ENCODE peak calls at places on chromosome 10, in six cellular contexts. One of them, this sample, is unnamed.

GRCh38 chr10:123884351-123884906 is 7.2 kb downstream of the CPXM2 start:
- DNase-seq in OCI-LY7: no peak
- DNase-seq in hepatocyte: no peak
- DNase-seq in PC-3: no peak
- DNase-seq in neural progenitor cell: no peak
- DNase-seq in GM23248: no peak
- DNase-seq in this sample: no peak

GRCh38 chr10:35554461-35555056 is 50.6 kb upstream of the GJD4 start:
- DNase-seq in OCI-LY7: peak; percentile 24
- DNase-seq in hepatocyte: no peak
- DNase-seq in PC-3: no peak
- DNase-seq in neural progenitor cell: no peak
- DNase-seq in GM23248: no peak
- DNase-seq in this sample: no peak

GRCh38 chr10:20970044-20970443 is 72.9 kb upstream of the NEBL start:
- DNase-seq in OCI-LY7: peak; percentile 27
- DNase-seq in hepatocyte: no peak
- DNase-seq in PC-3: peak; percentile 76
- DNase-seq in neural progenitor cell: no peak
- DNase-seq in GM23248: peak; percentile 65
- DNase-seq in this sample: no peak

GRCh38 chr10:5618042-5618441 is 48.4 kb downstream of the ASB13 start:
- DNase-seq in OCI-LY7: no peak
- DNase-seq in hepatocyte: no peak
- DNase-seq in PC-3: no peak
- DNase-seq in neural progenitor cell: no peak
- DNase-seq in GM23248: no peak
- DNase-seq in this sample: no peak

GRCh38 chr10:47104101-47104707 is 193.0 kb downstream of the PTPN20 start:
- DNase-seq in OCI-LY7: no peak
- DNase-seq in hepatocyte: no peak
- DNase-seq in PC-3: no peak
- DNase-seq in neural progenitor cell: no peak
- DNase-seq in GM23248: no peak
- DNase-seq in this sample: no peak

GRCh38 chr10:21926949-21927348 is 76.6 kb downstream of the DNAJC1 start:
- DNase-seq in OCI-LY7: no peak
- DNase-seq in hepatocyte: peak; percentile 73
- DNase-seq in PC-3: peak; percentile 79
- DNase-seq in neural progenitor cell: peak; percentile 17
- DNase-seq in GM23248: peak; percentile 93
- DNase-seq in this sample: no peak

GRCh38 chr10:5274795-5275194 is 78.2 kb downstream of the AKR1C4 start:
- DNase-seq in OCI-LY7: no peak
- DNase-seq in hepatocyte: no peak
- DNase-seq in PC-3: no peak
- DNase-seq in neural progenitor cell: no peak
- DNase-seq in GM23248: no peak
- DNase-seq in this sample: no peak

GRCh38 chr10:18474111-18474455 is 177.3 kb downstream of the NSUN6 start:
- DNase-seq in OCI-LY7: no peak
- DNase-seq in hepatocyte: no peak
- DNase-seq in PC-3: no peak
- DNase-seq in neural progenitor cell: no peak
- DNase-seq in GM23248: no peak
- DNase-seq in this sample: no peak

GRCh38 chr10:23886355-23886754 is 322.6 kb upstream of the KIAA1217 start:
- DNase-seq in OCI-LY7: no peak
- DNase-seq in hepatocyte: peak; percentile 27
- DNase-seq in PC-3: peak; percentile 17
- DNase-seq in neural progenitor cell: peak; percentile 50
- DNase-seq in GM23248: no peak
- DNase-seq in this sample: peak; percentile 30

GRCh38 chr10:101273736-101274135 is 44.5 kb upstream of the LBX1 start:
- DNase-seq in OCI-LY7: no peak
- DNase-seq in hepatocyte: no peak
- DNase-seq in PC-3: no peak
- DNase-seq in neural progenitor cell: no peak
- DNase-seq in GM23248: no peak
- DNase-seq in this sample: no peak

GRCh38 chr10:34049887-34050286 is 715.4 kb upstream of the NRP1 start:
- DNase-seq in OCI-LY7: no peak
- DNase-seq in hepatocyte: peak; percentile 42
- DNase-seq in PC-3: peak; percentile 61
- DNase-seq in neural progenitor cell: no peak
- DNase-seq in GM23248: peak; percentile 61
- DNase-seq in this sample: no peak

GRCh38 chr10:131899116-131899690 is 1.6 kb upstream of the PPP2R2D start:
- DNase-seq in OCI-LY7: no peak
- DNase-seq in hepatocyte: no peak
- DNase-seq in PC-3: no peak
- DNase-seq in neural progenitor cell: no peak
- DNase-seq in GM23248: no peak
- DNase-seq in this sample: no peak

GRCh38 chr10:125343118-125343752 is 182.9 kb upstream of the CTBP2 start:
- DNase-seq in OCI-LY7: peak; percentile 20
- DNase-seq in hepatocyte: peak; percentile 19
- DNase-seq in PC-3: peak; percentile 55
- DNase-seq in neural progenitor cell: peak; percentile 50
- DNase-seq in GM23248: peak; percentile 49
- DNase-seq in this sample: peak; percentile 66

GRCh38 chr10:43585046-43585445 is 10.6 kb upstream of the ZNF239 start:
- DNase-seq in OCI-LY7: no peak
- DNase-seq in hepatocyte: no peak
- DNase-seq in PC-3: no peak
- DNase-seq in neural progenitor cell: no peak
- DNase-seq in GM23248: peak; percentile 54
- DNase-seq in this sample: no peak

GRCh38 chr10:31650010-31650409 is 278.6 kb downstream of the ARHGAP12 start:
- DNase-seq in OCI-LY7: no peak
- DNase-seq in hepatocyte: peak; percentile 61
- DNase-seq in PC-3: peak; percentile 56
- DNase-seq in neural progenitor cell: no peak
- DNase-seq in GM23248: peak; percentile 95
- DNase-seq in this sample: no peak

GRCh38 chr10:58515296-58515956 is 2.8 kb downstream of the BICC1 start:
- DNase-seq in OCI-LY7: no peak
- DNase-seq in hepatocyte: no peak
- DNase-seq in PC-3: peak; percentile 58
- DNase-seq in neural progenitor cell: no peak
- DNase-seq in GM23248: peak; percentile 13
- DNase-seq in this sample: no peak

GRCh38 chr10:48939790-48940325 is at the start of gene LRRC18:
- DNase-seq in OCI-LY7: no peak
- DNase-seq in hepatocyte: no peak
- DNase-seq in PC-3: no peak
- DNase-seq in neural progenitor cell: no peak
- DNase-seq in GM23248: no peak
- DNase-seq in this sample: no peak

GRCh38 chr10:72315611-72316385 is 38.9 kb downstream of the DNAJB12 start:
- DNase-seq in OCI-LY7: no peak
- DNase-seq in hepatocyte: peak; percentile 51
- DNase-seq in PC-3: peak; percentile 82
- DNase-seq in neural progenitor cell: no peak
- DNase-seq in GM23248: peak; percentile 89
- DNase-seq in this sample: no peak

GRCh38 chr10:31759124-31759798 is 169.4 kb downstream of the ARHGAP12 start:
- DNase-seq in OCI-LY7: no peak
- DNase-seq in hepatocyte: peak; percentile 82
- DNase-seq in PC-3: no peak
- DNase-seq in neural progenitor cell: peak; percentile 74
- DNase-seq in GM23248: peak; percentile 88
- DNase-seq in this sample: peak; percentile 82

GRCh38 chr10:77505431-77506334 is 131.9 kb downstream of the KCNMA1 start:
- DNase-seq in OCI-LY7: no peak
- DNase-seq in hepatocyte: peak; percentile 23
- DNase-seq in PC-3: peak; percentile 99
- DNase-seq in neural progenitor cell: no peak
- DNase-seq in GM23248: peak; percentile 94
- DNase-seq in this sample: no peak

GRCh38 chr10:113071446-113071845 is 121.4 kb downstream of the TCF7L2 start:
- DNase-seq in OCI-LY7: no peak
- DNase-seq in hepatocyte: no peak
- DNase-seq in PC-3: no peak
- DNase-seq in neural progenitor cell: no peak
- DNase-seq in GM23248: peak; percentile 16
- DNase-seq in this sample: no peak

GRCh38 chr10:129754211-129755050 is 209.6 kb downstream of the EBF3 start:
- DNase-seq in OCI-LY7: no peak
- DNase-seq in hepatocyte: no peak
- DNase-seq in PC-3: no peak
- DNase-seq in neural progenitor cell: no peak
- DNase-seq in GM23248: no peak
- DNase-seq in this sample: no peak

GRCh38 chr10:70191906-70192305 is 21.6 kb upstream of the SAR1A start:
- DNase-seq in OCI-LY7: no peak
- DNase-seq in hepatocyte: no peak
- DNase-seq in PC-3: peak; percentile 67
- DNase-seq in neural progenitor cell: no peak
- DNase-seq in GM23248: peak; percentile 94
- DNase-seq in this sample: no peak

GRCh38 chr10:107423903-107424302 is 259.4 kb upstream of the SORCS1 start:
- DNase-seq in OCI-LY7: no peak
- DNase-seq in hepatocyte: no peak
- DNase-seq in PC-3: no peak
- DNase-seq in neural progenitor cell: no peak
- DNase-seq in GM23248: no peak
- DNase-seq in this sample: no peak

GRCh38 chr10:70773965-70774809 is 11.0 kb downstream of the TBATA start:
- DNase-seq in OCI-LY7: no peak
- DNase-seq in hepatocyte: no peak
- DNase-seq in PC-3: no peak
- DNase-seq in neural progenitor cell: no peak
- DNase-seq in GM23248: no peak
- DNase-seq in this sample: no peak

GRCh38 chr10:57993302-57993701 is 274.4 kb downstream of the IPMK start:
- DNase-seq in OCI-LY7: no peak
- DNase-seq in hepatocyte: no peak
- DNase-seq in PC-3: no peak
- DNase-seq in neural progenitor cell: no peak
- DNase-seq in GM23248: no peak
- DNase-seq in this sample: no peak

GRCh38 chr10:3186365-3186764 is 13.8 kb upstream of the PITRM1 start:
- DNase-seq in OCI-LY7: no peak
- DNase-seq in hepatocyte: no peak
- DNase-seq in PC-3: no peak
- DNase-seq in neural progenitor cell: no peak
- DNase-seq in GM23248: no peak
- DNase-seq in this sample: no peak

GRCh38 chr10:55063817-55064216 is 262.8 kb upstream of the PCDH15 start:
- DNase-seq in OCI-LY7: no peak
- DNase-seq in hepatocyte: no peak
- DNase-seq in PC-3: peak; percentile 45
- DNase-seq in neural progenitor cell: no peak
- DNase-seq in GM23248: peak; percentile 20
- DNase-seq in this sample: no peak

GRCh38 chr10:114911052-114911697 is 26.8 kb upstream of the TRUB1 start:
- DNase-seq in OCI-LY7: no peak
- DNase-seq in hepatocyte: no peak
- DNase-seq in PC-3: no peak
- DNase-seq in neural progenitor cell: peak; percentile 10
- DNase-seq in GM23248: no peak
- DNase-seq in this sample: no peak

GRCh38 chr10:62545667-62546066 is 171.5 kb downstream of the ZNF365 start:
- DNase-seq in OCI-LY7: no peak
- DNase-seq in hepatocyte: no peak
- DNase-seq in PC-3: no peak
- DNase-seq in neural progenitor cell: no peak
- DNase-seq in GM23248: peak; percentile 97
- DNase-seq in this sample: no peak

GRCh38 chr10:79601939-79602338 is 8.8 kb upstream of the SFTPA1 start:
- DNase-seq in OCI-LY7: peak; percentile 83
- DNase-seq in hepatocyte: no peak
- DNase-seq in PC-3: no peak
- DNase-seq in neural progenitor cell: no peak
- DNase-seq in GM23248: no peak
- DNase-seq in this sample: no peak

GRCh38 chr10:79602953-79603352 is 7.8 kb upstream of the SFTPA1 start:
- DNase-seq in OCI-LY7: peak; percentile 85
- DNase-seq in hepatocyte: no peak
- DNase-seq in PC-3: no peak
- DNase-seq in neural progenitor cell: no peak
- DNase-seq in GM23248: no peak
- DNase-seq in this sample: peak; percentile 1

GRCh38 chr10:79608505-79609375 is 2.0 kb upstream of the SFTPA1 start:
- DNase-seq in OCI-LY7: peak; percentile 79
- DNase-seq in hepatocyte: peak; percentile 26
- DNase-seq in PC-3: no peak
- DNase-seq in neural progenitor cell: peak; percentile 63
- DNase-seq in GM23248: peak; percentile 31
- DNase-seq in this sample: peak; percentile 80

GRCh38 chr10:79605308-79605707 is 5.4 kb upstream of the SFTPA1 start:
- DNase-seq in OCI-LY7: no peak
- DNase-seq in hepatocyte: no peak
- DNase-seq in PC-3: no peak
- DNase-seq in neural progenitor cell: no peak
- DNase-seq in GM23248: no peak
- DNase-seq in this sample: no peak

GRCh38 chr10:79604294-79604693 is 6.4 kb upstream of the SFTPA1 start:
- DNase-seq in OCI-LY7: no peak
- DNase-seq in hepatocyte: no peak
- DNase-seq in PC-3: no peak
- DNase-seq in neural progenitor cell: no peak
- DNase-seq in GM23248: no peak
- DNase-seq in this sample: no peak
- TF ChIP-seq EZH2phosphoT487 in OCI-LY7: no peak
- TF ChIP-seq EZH2phosphoT487 in hepatocyte: no peak
- TF ChIP-seq EZH2phosphoT487 in PC-3: no peak
- TF ChIP-seq EZH2phosphoT487 in neural progenitor cell: no peak
- TF ChIP-seq EZH2phosphoT487 in GM23248: no peak
- TF ChIP-seq EZH2phosphoT487 in this sample: no peak

GRCh38 chr10:117699436-117700075 is 157.0 kb downstream of the EMX2 start:
- DNase-seq in OCI-LY7: no peak
- DNase-seq in hepatocyte: no peak
- DNase-seq in PC-3: peak; percentile 7
- DNase-seq in neural progenitor cell: no peak
- DNase-seq in GM23248: peak; percentile 75
- DNase-seq in this sample: no peak
- H3K4me2 ChIP-seq in OCI-LY7: no peak overlapping the region
- H3K4me2 ChIP-seq in hepatocyte: no peak overlapping the region
- H3K4me2 ChIP-seq in PC-3: no peak overlapping the region
- H3K4me2 ChIP-seq in neural progenitor cell: no peak overlapping the region
- H3K4me2 ChIP-seq in GM23248: peak overlapping the region; percentile 13
- H3K4me2 ChIP-seq in this sample: no peak overlapping the region

GRCh38 chr10:15046626-15047025 is 2.9 kb downstream of the OLAH start:
- DNase-seq in OCI-LY7: no peak
- DNase-seq in hepatocyte: no peak
- DNase-seq in PC-3: peak; percentile 30
- DNase-seq in neural progenitor cell: no peak
- DNase-seq in GM23248: peak; percentile 26
- DNase-seq in this sample: no peak
- TF ChIP-seq EZH2phosphoT487 in OCI-LY7: no peak
- TF ChIP-seq EZH2phosphoT487 in hepatocyte: no peak
- TF ChIP-seq EZH2phosphoT487 in PC-3: no peak
- TF ChIP-seq EZH2phosphoT487 in neural progenitor cell: no peak
- TF ChIP-seq EZH2phosphoT487 in GM23248: no peak
- TF ChIP-seq EZH2phosphoT487 in this sample: no peak

GRCh38 chr10:88913157-88913556 is 33.1 kb downstream of the STAMBPL1 start:
- DNase-seq in OCI-LY7: no peak
- DNase-seq in hepatocyte: peak; percentile 13
- DNase-seq in PC-3: no peak
- DNase-seq in neural progenitor cell: no peak
- DNase-seq in GM23248: no peak
- DNase-seq in this sample: no peak
- H3K4me2 ChIP-seq in OCI-LY7: no peak overlapping the region
- H3K4me2 ChIP-seq in hepatocyte: peak overlapping the region; percentile 7
- H3K4me2 ChIP-seq in PC-3: no peak overlapping the region
- H3K4me2 ChIP-seq in neural progenitor cell: no peak overlapping the region
- H3K4me2 ChIP-seq in GM23248: no peak overlapping the region
- H3K4me2 ChIP-seq in this sample: no peak overlapping the region